ENCODE peak calls at places on chromosome 1, in four cellular contexts. U, G, D and W are unnamed samples.

GRCh38 chr1:234918216-234918841 is 210.3 kb downstream of the TOMM20 start:
- DNase-seq in G (no peak), U (no peak), D (no peak), W (no peak)

GRCh38 chr1:89646259-89646658 is 13.3 kb downstream of the LRRC8C start:
- DNase-seq in U (no peak), G (no peak), D (no peak), W (no peak)

GRCh38 chr1:53681647-53682368 is 57.2 kb downstream of the GLIS1 start:
- DNase-seq in G (peak), D (peak), U (peak), W (peak)

GRCh38 chr1:13583592-13583963 is at the start of gene PDPN:
- DNase-seq in D (no peak), G (no peak), U (no peak), W (no peak)

GRCh38 chr1:97159342-97159741 is 437.8 kb downstream of the PTBP2 start:
- DNase-seq in G (no peak), U (no peak), D (no peak), W (no peak)

GRCh38 chr1:77590653-77591052 is 91.8 kb downstream of the ZZZ3 start:
- DNase-seq in U (no peak), D (no peak), G (peak), W (no peak)

GRCh38 chr1:76109404-76109803 is 34.9 kb downstream of the ST6GALNAC3 start:
- DNase-seq in D (no peak), G (no peak), U (peak), W (no peak)

GRCh38 chr1:76501576-76502219 is 365.6 kb upstream of the ST6GALNAC5 start:
- DNase-seq in D (no peak), U (no peak), G (no peak), W (no peak)

GRCh38 chr1:206486995-206487788 is 16.9 kb downstream of the IKBKE start:
- DNase-seq in G (no peak), D (no peak), U (no peak), W (no peak)

GRCh38 chr1:77394166-77394565 is 112.3 kb downstream of the AK5 start:
- DNase-seq in D (no peak), G (no peak), U (no peak), W (peak)

GRCh38 chr1:46735708-46736324 is 16.9 kb upstream of the EFCAB14 start:
- DNase-seq in G (peak), D (no peak), U (no peak), W (peak)

GRCh38 chr1:201537966-201538617 is 835 bp upstream of the NAV1 start:
- DNase-seq in U (no peak), G (peak), D (no peak), W (no peak)

GRCh38 chr1:54695764-54696163 is 19.9 kb upstream of the TTC4 start:
- DNase-seq in D (no peak), U (no peak), G (no peak), W (no peak)

GRCh38 chr1:115507256-115507589 is 134.5 kb upstream of the VANGL1 start:
- DNase-seq in G (peak), D (no peak), U (peak), W (peak)

GRCh38 chr1:229296541-229296941 is 25.6 kb downstream of the RAB4A start:
- DNase-seq in D (no peak), U (no peak), G (no peak), W (peak)
- TF ChIP-seq RCOR1 in D (no peak), U (no peak), G (no peak), W (no peak)

GRCh38 chr1:160577661-160578060 is 1.6 kb downstream of the CD84 start:
- DNase-seq in D (no peak), U (no peak), G (no peak), W (no peak)

GRCh38 chr1:160575112-160575664 is 4.1 kb downstream of the CD84 start:
- DNase-seq in G (peak), D (no peak), U (no peak), W (no peak)

GRCh38 chr1:160576430-160576829 is 2.9 kb downstream of the CD84 start:
- DNase-seq in D (no peak), U (no peak), G (no peak), W (no peak)

GRCh38 chr1:160578175-160578693 is 1.1 kb downstream of the CD84 start:
- DNase-seq in G (no peak), D (no peak), U (no peak), W (no peak)

GRCh38 chr1:160576866-160577265 is 2.4 kb downstream of the CD84 start:
- DNase-seq in G (no peak), D (no peak), U (no peak), W (no peak)
- H3K27ac ChIP-seq in G (no peak), D (no peak), U (no peak), W (no peak)

GRCh38 chr1:226201029-226201593 is 14.6 kb upstream of the ACBD3 start:
- DNase-seq in D (no peak), G (peak), U (no peak), W (peak)
- TF ChIP-seq RCOR1 in D (no peak), G (no peak), U (no peak), W (no peak)

GRCh38 chr1:204925701-204926100 is 55.0 kb downstream of the NFASC start:
- DNase-seq in D (no peak), G (peak), U (no peak), W (no peak)
- H3K27ac ChIP-seq in D (no peak), G (no peak), U (no peak), W (no peak)

DNA sequence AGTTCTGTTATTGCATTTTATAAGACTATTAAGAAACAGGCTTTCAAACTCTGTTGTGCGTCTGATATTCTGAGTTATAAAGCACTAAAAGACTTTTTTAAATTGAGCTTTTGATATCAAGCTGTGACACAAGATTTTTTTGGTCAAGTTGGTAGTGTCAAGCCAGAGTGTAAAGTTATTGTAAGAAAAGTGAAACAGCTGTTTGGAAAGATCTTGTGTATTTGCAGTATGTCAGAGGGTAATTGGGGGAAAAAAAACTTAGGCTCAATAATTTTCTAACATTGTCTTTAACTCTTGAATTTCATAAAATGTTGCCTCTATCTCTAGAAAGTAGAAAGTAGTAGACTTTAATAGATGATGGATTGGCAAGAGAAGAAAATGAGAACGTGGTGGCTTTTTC is 3.8 kb downstream of the CACYBP start:
- DNase-seq in U (no peak), D (no peak), G (no peak), W (no peak)
- TF ChIP-seq RCOR1 in U (no peak), D (no peak), G (no peak), W (no peak)

GRCh38 chr1:42925132-42925769 is 33.4 kb downstream of the SLC2A1 start:
- DNase-seq in D (no peak), G (no peak), U (no peak), W (no peak)

GRCh38 chr1:42924249-42925131 is 34.2 kb downstream of the SLC2A1 start:
- DNase-seq in G (peak), U (peak), D (peak), W (peak)

GRCh38 chr1:42926235-42926869 is 32.3 kb downstream of the SLC2A1 start:
- DNase-seq in U (no peak), D (no peak), G (no peak), W (no peak)

GRCh38 chr1:42923367-42924248 is 35.1 kb downstream of the SLC2A1 start:
- DNase-seq in G (peak), U (peak), D (no peak), W (no peak)

GRCh38 chr1:42922687-42923366 is 35.8 kb downstream of the SLC2A1 start:
- DNase-seq in G (peak), D (peak), U (peak), W (peak)
- H3K27ac ChIP-seq in G (peak), D (peak), U (no peak), W (no peak)